ENCODE peak calls at places on chromosomes 13 and 19, in four cellular contexts. Z is lower lobe of right lung, L is B cell, D is tibial nerve. G is an unnamed sample.

GRCh38 chr13:40794414-40795368 is 5.3 kb downstream of the SLC25A15 start:
- DNase-seq in D (no peak), L (no peak), Z (no peak), G (no peak)

GRCh38 chr13:114130708-114131580 is 1.5 kb downstream of the RASA3 start:
- DNase-seq in D (peak; percentile 41), Z (peak; percentile 57), L (peak; percentile 63), G (peak; percentile 42)

GRCh38 chr19:42032428-42032827 is 37.6 kb downstream of the GRIK5 start:
- DNase-seq in L (no peak), D (no peak), Z (no peak), G (no peak)

GRCh38 chr19:33399081-33399744 is 25.7 kb downstream of the CEBPG start:
- DNase-seq in L (no peak), Z (peak; percentile 20), D (no peak), G (no peak)

GRCh38 chr19:17944301-17944700 is 11.5 kb downstream of the CCDC124 start:
- DNase-seq in D (no peak), L (no peak), Z (no peak), G (peak; percentile 36)

GRCh38 chr19:16078311-16078758 is 2.0 kb downstream of the TPM4 start:
- DNase-seq in D (peak; percentile 60), L (no peak), Z (peak; percentile 36), G (no peak)

GRCh38 chr13:108033800-108034707 is 181.3 kb downstream of the LIG4 start:
- DNase-seq in L (no peak), Z (no peak), D (no peak), G (no peak)

GRCh38 chr19:49875801-49876421 is 1.2 kb downstream of the AKT1S1 start:
- DNase-seq in Z (peak; percentile 75), L (peak; percentile 65), D (peak; percentile 55), G (no peak)

GRCh38 chr13:51542358-51542972 is 41.8 kb upstream of the WDFY2 start:
- DNase-seq in Z (no peak), D (no peak), L (no peak), G (no peak)

GRCh38 chr19:55079400-55080038 is 3.9 kb downstream of the EPS8L1 start:
- DNase-seq in L (no peak), Z (no peak), D (no peak), G (no peak)

GRCh38 chr19:5314012-5314906 is 26.4 kb downstream of the PTPRS start:
- DNase-seq in D (no peak), L (no peak), Z (no peak), G (no peak)

GRCh38 chr13:50981686-50982085 is 72.1 kb downstream of the RNASEH2B start:
- DNase-seq in Z (no peak), L (no peak), D (no peak), G (no peak)

GRCh38 chr19:45630463-45630862 is 8.7 kb downstream of the EML2 start:
- DNase-seq in L (no peak), D (no peak), Z (no peak), G (no peak)

GRCh38 chr19:12773571-12773970 is 1.8 kb downstream of the HOOK2 start:
- DNase-seq in D (no peak), L (no peak), Z (no peak), G (no peak)

GRCh38 chr19:53659292-53659691 is 27.5 kb downstream of the DPRX start:
- DNase-seq in D (no peak), Z (no peak), L (no peak), G (no peak)
- TF ChIP-seq CTCF in D (peak; percentile 53), Z (peak; percentile 45), L (no peak), G (no peak)

GRCh38 chr13:91017031-91017668 is 330.3 kb upstream of the MIR17HG start:
- DNase-seq in L (no peak), D (no peak), Z (peak; percentile 37), G (no peak)

GRCh38 chr13:91014696-91015095 is 332.8 kb upstream of the MIR17HG start:
- DNase-seq in D (no peak), L (no peak), Z (no peak), G (no peak)

GRCh38 chr13:91020635-91021034 is 326.9 kb upstream of the MIR17HG start:
- DNase-seq in Z (no peak), D (no peak), L (no peak), G (no peak)

GRCh38 chr13:91017669-91018053 is 329.8 kb upstream of the MIR17HG start:
- DNase-seq in D (no peak), Z (no peak), L (no peak), G (no peak)
- TF ChIP-seq CTCF in D (no peak), Z (no peak), L (no peak), G (no peak)

DNA sequence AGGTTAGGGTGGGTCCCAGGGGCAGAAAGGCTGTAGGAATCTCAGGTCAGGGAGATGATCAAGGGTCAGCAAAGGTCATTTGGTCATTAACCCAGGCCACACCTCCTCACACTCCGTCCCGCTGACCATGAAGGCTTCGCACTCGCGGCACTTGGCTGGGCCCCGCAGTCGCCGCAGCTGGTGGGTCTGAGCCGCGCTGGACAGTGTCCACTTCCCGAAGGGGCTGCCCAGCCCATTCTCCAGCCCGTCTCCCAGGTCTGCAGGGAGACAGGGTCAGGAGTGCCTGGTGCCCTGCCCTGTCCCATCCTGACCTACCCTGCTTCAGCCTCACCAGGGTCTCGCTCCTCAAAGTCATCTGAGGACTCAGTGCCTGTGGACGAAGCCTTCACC is 7.3 kb upstream of the LPAR2 start:
- DNase-seq in L (no peak), Z (no peak), D (no peak), G (no peak)
- TF ChIP-seq CTCF in L (no peak), Z (no peak), D (no peak), G (no peak)

DNA sequence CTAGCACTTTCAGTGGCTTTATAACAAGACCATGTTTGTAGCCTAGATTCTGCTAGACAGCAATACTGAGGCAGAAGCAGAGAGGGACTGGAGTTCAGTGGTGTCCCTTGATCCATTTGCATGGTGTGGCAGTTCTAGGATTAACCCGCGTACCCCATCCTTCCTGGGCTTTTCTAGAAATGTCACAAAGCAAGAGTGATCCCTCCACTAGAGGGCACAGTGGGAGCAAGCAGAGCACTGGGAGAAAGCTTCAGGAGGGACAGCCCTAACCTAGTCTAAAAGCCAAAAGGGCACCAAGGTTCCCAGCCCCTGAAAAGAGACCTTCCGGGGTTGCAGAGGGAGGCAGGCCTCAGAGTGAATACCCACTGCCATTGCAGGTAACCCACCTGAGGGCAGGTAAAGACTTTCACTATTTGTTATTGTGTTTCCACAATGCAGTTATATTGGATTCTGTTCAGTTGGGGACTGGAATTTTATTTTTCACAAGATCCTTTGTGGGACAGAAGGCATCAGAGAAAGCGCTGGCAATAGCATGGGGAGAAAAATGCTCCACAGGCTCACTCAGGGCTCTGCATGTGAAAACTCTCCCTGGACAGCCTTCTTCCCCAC is 170.6 kb downstream of the FLT1 start:
- DNase-seq in L (peak; percentile 64), D (peak; percentile 74), Z (no peak), G (no peak)
- TF ChIP-seq CTCF in L (peak; percentile 77), D (peak; percentile 51), Z (peak; percentile 82), G (peak; percentile 94)

DNA sequence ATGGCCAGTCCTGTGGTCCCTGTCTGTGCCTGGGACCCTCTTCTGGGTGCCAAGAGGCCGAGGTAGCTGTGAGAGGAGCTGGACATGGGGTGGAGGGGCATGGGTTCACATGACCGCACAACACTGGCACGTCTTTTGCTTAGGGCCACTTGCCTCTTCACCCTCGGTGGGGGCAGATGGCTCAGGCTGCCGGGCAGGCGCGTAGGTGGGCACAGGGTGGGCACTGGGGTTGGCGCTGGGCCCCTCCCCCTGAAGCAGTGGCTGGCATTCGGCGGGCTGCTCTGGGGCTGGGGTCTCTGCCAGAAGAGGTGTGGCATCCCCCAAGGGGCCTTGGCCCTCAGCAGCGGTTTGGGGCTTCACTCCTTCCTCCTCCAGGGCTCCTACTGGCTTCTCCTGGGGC is 8.4 kb downstream of the PALM3 start:
- DNase-seq in D (no peak), Z (no peak), L (no peak), G (no peak)
- TF ChIP-seq CTCF in D (no peak), Z (no peak), L (no peak), G (no peak)

DNA sequence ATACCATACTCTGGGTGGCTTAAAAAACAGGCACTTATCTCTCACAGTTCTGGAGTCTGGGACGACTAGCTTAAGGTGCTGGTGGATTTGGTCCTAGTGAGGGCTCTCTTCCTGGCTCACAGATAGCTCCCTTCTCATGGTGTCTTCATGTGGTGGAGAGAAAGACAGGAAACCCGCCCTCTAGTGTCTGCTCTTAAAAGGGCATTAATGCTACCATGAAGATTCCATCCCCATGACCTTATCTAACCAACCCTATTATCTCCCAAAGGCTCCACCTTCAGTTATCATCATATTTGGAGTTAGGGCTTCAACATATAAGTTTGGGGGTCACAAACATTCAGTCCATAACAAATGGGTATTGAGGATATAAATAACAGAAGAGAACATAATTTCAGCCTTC is 139.4 kb downstream of the HS6ST3 start:
- DNase-seq in D (no peak), Z (no peak), L (no peak), G (no peak)
- TF ChIP-seq CTCF in D (no peak), Z (peak; percentile 33), L (peak; percentile 1), G (no peak)

DNA sequence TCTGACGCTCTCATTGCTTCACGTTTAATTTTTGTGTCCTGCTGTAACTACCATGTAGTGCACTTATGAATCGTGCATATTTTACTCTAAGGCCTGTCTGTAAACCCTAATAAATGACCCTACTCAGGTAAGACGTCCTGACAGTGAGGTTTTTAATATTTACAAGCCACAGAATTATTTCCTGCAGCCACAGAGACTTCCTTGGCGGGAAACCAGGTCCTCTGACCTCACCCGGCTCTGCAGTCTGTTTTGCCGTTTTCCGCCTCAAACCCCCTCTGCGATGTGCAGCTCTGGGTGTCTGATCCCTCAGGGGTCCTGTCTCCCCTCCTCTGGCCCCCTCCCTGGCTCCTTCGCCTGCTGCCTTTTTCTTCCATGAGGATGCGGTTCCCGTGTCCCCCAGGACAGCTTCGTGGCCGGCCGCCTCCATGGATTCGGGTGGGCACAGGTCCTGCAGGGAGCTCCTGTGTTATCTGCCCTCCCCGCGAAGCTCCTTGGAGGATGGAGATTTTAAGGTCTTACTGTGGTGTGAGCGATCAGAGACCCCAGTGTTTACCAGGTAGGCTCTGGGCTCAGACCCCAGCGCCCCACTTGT is 66.3 kb downstream of the MCF2L start:
- DNase-seq in Z (no peak), D (no peak), L (no peak), G (no peak)
- TF ChIP-seq CTCF in Z (no peak), D (no peak), L (no peak), G (no peak)

GRCh38 chr13:43373400-43373799 is 350.0 kb downstream of the DNAJC15 start:
- DNase-seq in Z (no peak), L (no peak), D (no peak), G (no peak)
- TF ChIP-seq CTCF in Z (no peak), L (no peak), D (no peak), G (no peak)

DNA sequence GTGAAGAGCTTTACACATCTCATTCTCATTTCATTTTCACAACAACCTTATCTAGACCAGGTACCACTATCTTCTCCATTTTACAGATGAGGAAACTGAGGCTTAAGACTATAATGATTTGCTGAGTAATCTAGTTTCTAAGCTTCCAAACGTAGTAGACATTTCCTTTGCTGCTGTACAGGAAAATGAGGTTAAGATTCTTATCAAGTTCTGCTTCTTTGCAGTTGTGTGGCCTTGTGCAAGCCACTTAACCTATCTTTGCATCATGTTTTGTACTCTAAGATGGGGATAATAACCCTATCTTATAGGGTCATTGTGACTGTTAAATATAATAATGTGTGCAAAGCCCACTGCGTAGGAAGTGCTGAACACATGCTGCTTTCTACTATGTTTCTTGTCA is 307.9 kb downstream of the HS6ST3 start:
- DNase-seq in Z (no peak), D (no peak), L (no peak), G (no peak)
- TF ChIP-seq CTCF in Z (no peak), D (no peak), L (no peak), G (no peak)

G was measured in AG09319.